ENCODE peak calls at places on chromosome 16, in six cellular contexts. One of them, this sample, is unnamed.

GRCh38 chr16:59635674-59636073 is 901.6 kb upstream of the GOT2 start:
- DNase-seq in brain microvascular endothelial cell: peak
- DNase-seq in neural progenitor cell: no peak
- DNase-seq in transverse colon: no peak
- DNase-seq in epithelial cell of esophagus: peak
- DNase-seq in AG10803: peak
- DNase-seq in this sample: peak

GRCh38 chr16:88764913-88765349 is 20.1 kb downstream of the PIEZO1 start:
- DNase-seq in brain microvascular endothelial cell: peak
- DNase-seq in neural progenitor cell: no peak
- DNase-seq in transverse colon: no peak
- DNase-seq in epithelial cell of esophagus: peak
- DNase-seq in AG10803: no peak
- DNase-seq in this sample: no peak

GRCh38 chr16:9258423-9259051 is 167.1 kb downstream of the HAPSTR1 start:
- DNase-seq in brain microvascular endothelial cell: peak
- DNase-seq in neural progenitor cell: peak
- DNase-seq in transverse colon: peak
- DNase-seq in epithelial cell of esophagus: peak
- DNase-seq in AG10803: no peak
- DNase-seq in this sample: no peak

GRCh38 chr16:86363836-86364618 is 146.3 kb upstream of the FOXF1 start:
- DNase-seq in brain microvascular endothelial cell: no peak
- DNase-seq in neural progenitor cell: no peak
- DNase-seq in transverse colon: peak
- DNase-seq in epithelial cell of esophagus: no peak
- DNase-seq in AG10803: no peak
- DNase-seq in this sample: no peak

GRCh38 chr16:51526622-51527021 is 375.6 kb upstream of the SALL1 start:
- DNase-seq in brain microvascular endothelial cell: no peak
- DNase-seq in neural progenitor cell: no peak
- DNase-seq in transverse colon: no peak
- DNase-seq in epithelial cell of esophagus: no peak
- DNase-seq in AG10803: no peak
- DNase-seq in this sample: no peak

GRCh38 chr16:84773312-84773711 is 46.5 kb upstream of the CRISPLD2 start:
- DNase-seq in brain microvascular endothelial cell: no peak
- DNase-seq in neural progenitor cell: no peak
- DNase-seq in transverse colon: no peak
- DNase-seq in epithelial cell of esophagus: no peak
- DNase-seq in AG10803: no peak
- DNase-seq in this sample: no peak

GRCh38 chr16:648071-648785 is 937 bp upstream of the WDR90 start:
- DNase-seq in brain microvascular endothelial cell: no peak
- DNase-seq in neural progenitor cell: peak
- DNase-seq in transverse colon: peak
- DNase-seq in epithelial cell of esophagus: peak
- DNase-seq in AG10803: peak
- DNase-seq in this sample: no peak

GRCh38 chr16:9602201-9602600 is 510.8 kb downstream of the HAPSTR1 start:
- DNase-seq in brain microvascular endothelial cell: no peak
- DNase-seq in neural progenitor cell: no peak
- DNase-seq in transverse colon: no peak
- DNase-seq in epithelial cell of esophagus: no peak
- DNase-seq in AG10803: no peak
- DNase-seq in this sample: no peak

GRCh38 chr16:10126686-10127085 is 55.5 kb downstream of the GRIN2A start:
- DNase-seq in brain microvascular endothelial cell: peak
- DNase-seq in neural progenitor cell: no peak
- DNase-seq in transverse colon: no peak
- DNase-seq in epithelial cell of esophagus: no peak
- DNase-seq in AG10803: peak
- DNase-seq in this sample: peak

GRCh38 chr16:66701516-66701915 is 5.0 kb upstream of the CMTM4 start:
- DNase-seq in brain microvascular endothelial cell: no peak
- DNase-seq in neural progenitor cell: no peak
- DNase-seq in transverse colon: no peak
- DNase-seq in epithelial cell of esophagus: peak
- DNase-seq in AG10803: no peak
- DNase-seq in this sample: no peak

GRCh38 chr16:67187175-67187900 is 2.6 kb downstream of the EXOC3L1 start:
- DNase-seq in brain microvascular endothelial cell: no peak
- DNase-seq in neural progenitor cell: no peak
- DNase-seq in transverse colon: no peak
- DNase-seq in epithelial cell of esophagus: no peak
- DNase-seq in AG10803: no peak
- DNase-seq in this sample: no peak

GRCh38 chr16:70661918-70662641 is 15.7 kb downstream of the IL34 start:
- DNase-seq in brain microvascular endothelial cell: peak
- DNase-seq in neural progenitor cell: no peak
- DNase-seq in transverse colon: no peak
- DNase-seq in epithelial cell of esophagus: no peak
- DNase-seq in AG10803: no peak
- DNase-seq in this sample: peak

GRCh38 chr16:51048544-51048943 is 102.5 kb downstream of the SALL1 start:
- DNase-seq in brain microvascular endothelial cell: no peak
- DNase-seq in neural progenitor cell: no peak
- DNase-seq in transverse colon: no peak
- DNase-seq in epithelial cell of esophagus: peak
- DNase-seq in AG10803: peak
- DNase-seq in this sample: no peak

GRCh38 chr16:49281843-49282642 is 405 bp upstream of the CBLN1 start:
- DNase-seq in brain microvascular endothelial cell: peak
- DNase-seq in neural progenitor cell: peak
- DNase-seq in transverse colon: peak
- DNase-seq in epithelial cell of esophagus: peak
- DNase-seq in AG10803: peak
- DNase-seq in this sample: peak

GRCh38 chr16:75311383-75311938 is 60.0 kb upstream of the BCAR1 start:
- DNase-seq in brain microvascular endothelial cell: no peak
- DNase-seq in neural progenitor cell: no peak
- DNase-seq in transverse colon: no peak
- DNase-seq in epithelial cell of esophagus: no peak
- DNase-seq in AG10803: peak
- DNase-seq in this sample: no peak

GRCh38 chr16:47713225-47713595 is 252.1 kb downstream of the PHKB start:
- DNase-seq in brain microvascular endothelial cell: peak
- DNase-seq in neural progenitor cell: no peak
- DNase-seq in transverse colon: no peak
- DNase-seq in epithelial cell of esophagus: peak
- DNase-seq in AG10803: peak
- DNase-seq in this sample: peak

GRCh38 chr16:89701425-89702406 is at the start of gene SPATA2L:
- DNase-seq in brain microvascular endothelial cell: peak
- DNase-seq in neural progenitor cell: peak
- DNase-seq in transverse colon: peak
- DNase-seq in epithelial cell of esophagus: peak
- DNase-seq in AG10803: peak
- DNase-seq in this sample: peak

GRCh38 chr16:87188104-87188503 is 129.1 kb downstream of the C16orf95 start:
- DNase-seq in brain microvascular endothelial cell: no peak
- DNase-seq in neural progenitor cell: no peak
- DNase-seq in transverse colon: no peak
- DNase-seq in epithelial cell of esophagus: no peak
- DNase-seq in AG10803: no peak
- DNase-seq in this sample: no peak

GRCh38 chr16:88864521-88864920 is 1.9 kb downstream of the PABPN1L start:
- DNase-seq in brain microvascular endothelial cell: no peak
- DNase-seq in neural progenitor cell: no peak
- DNase-seq in transverse colon: no peak
- DNase-seq in epithelial cell of esophagus: no peak
- DNase-seq in AG10803: no peak
- DNase-seq in this sample: no peak

GRCh38 chr16:81626181-81626674 is 152.9 kb upstream of the PLCG2 start:
- DNase-seq in brain microvascular endothelial cell: no peak
- DNase-seq in neural progenitor cell: no peak
- DNase-seq in transverse colon: no peak
- DNase-seq in epithelial cell of esophagus: peak
- DNase-seq in AG10803: peak
- DNase-seq in this sample: peak

GRCh38 chr16:785563-786535 is 2.3 kb downstream of the RPUSD1 start:
- DNase-seq in brain microvascular endothelial cell: peak
- DNase-seq in neural progenitor cell: peak
- DNase-seq in transverse colon: peak
- DNase-seq in epithelial cell of esophagus: peak
- DNase-seq in AG10803: peak
- DNase-seq in this sample: peak

GRCh38 chr16:77288222-77288621 is 89.0 kb downstream of the SYCE1L start:
- DNase-seq in brain microvascular endothelial cell: peak
- DNase-seq in neural progenitor cell: no peak
- DNase-seq in transverse colon: no peak
- DNase-seq in epithelial cell of esophagus: peak
- DNase-seq in AG10803: peak
- DNase-seq in this sample: peak

GRCh38 chr16:6105115-6105514 is 1007.5 kb upstream of the EEF2KMT start:
- DNase-seq in brain microvascular endothelial cell: no peak
- DNase-seq in neural progenitor cell: no peak
- DNase-seq in transverse colon: no peak
- DNase-seq in epithelial cell of esophagus: peak
- DNase-seq in AG10803: no peak
- DNase-seq in this sample: no peak

GRCh38 chr16:12775689-12776236 is 27.9 kb downstream of the CPPED1 start:
- DNase-seq in brain microvascular endothelial cell: no peak
- DNase-seq in neural progenitor cell: no peak
- DNase-seq in transverse colon: no peak
- DNase-seq in epithelial cell of esophagus: no peak
- DNase-seq in AG10803: no peak
- DNase-seq in this sample: no peak

GRCh38 chr16:86755571-86756006 is 177.2 kb downstream of the FOXL1 start:
- DNase-seq in brain microvascular endothelial cell: no peak
- DNase-seq in neural progenitor cell: no peak
- DNase-seq in transverse colon: no peak
- DNase-seq in epithelial cell of esophagus: no peak
- DNase-seq in AG10803: no peak
- DNase-seq in this sample: no peak

GRCh38 chr16:58338205-58338604 is 43.4 kb upstream of the PRSS54 start:
- DNase-seq in brain microvascular endothelial cell: no peak
- DNase-seq in neural progenitor cell: no peak
- DNase-seq in transverse colon: no peak
- DNase-seq in epithelial cell of esophagus: no peak
- DNase-seq in AG10803: no peak
- DNase-seq in this sample: no peak

GRCh38 chr16:71885261-71885650 is 1.3 kb upstream of the ZNF821 start:
- DNase-seq in brain microvascular endothelial cell: no peak
- DNase-seq in neural progenitor cell: no peak
- DNase-seq in transverse colon: no peak
- DNase-seq in epithelial cell of esophagus: peak
- DNase-seq in AG10803: no peak
- DNase-seq in this sample: no peak

GRCh38 chr16:47136101-47136820 is 7.5 kb downstream of the NETO2 start:
- DNase-seq in brain microvascular endothelial cell: peak
- DNase-seq in neural progenitor cell: no peak
- DNase-seq in transverse colon: no peak
- DNase-seq in epithelial cell of esophagus: peak
- DNase-seq in AG10803: no peak
- DNase-seq in this sample: no peak

GRCh38 chr16:20868890-20869289 is 31.3 kb downstream of the DCUN1D3 start:
- DNase-seq in brain microvascular endothelial cell: no peak
- DNase-seq in neural progenitor cell: peak
- DNase-seq in transverse colon: peak
- DNase-seq in epithelial cell of esophagus: peak
- DNase-seq in AG10803: peak
- DNase-seq in this sample: peak

GRCh38 chr16:47732122-47732805 is 271.1 kb downstream of the PHKB start:
- DNase-seq in brain microvascular endothelial cell: peak
- DNase-seq in neural progenitor cell: no peak
- DNase-seq in transverse colon: no peak
- DNase-seq in epithelial cell of esophagus: peak
- DNase-seq in AG10803: peak
- DNase-seq in this sample: peak

GRCh38 chr16:12097523-12098428 is 121.2 kb downstream of the SNX29 start:
- DNase-seq in brain microvascular endothelial cell: no peak
- DNase-seq in neural progenitor cell: peak
- DNase-seq in transverse colon: peak
- DNase-seq in epithelial cell of esophagus: peak
- DNase-seq in AG10803: peak
- DNase-seq in this sample: peak

GRCh38 chr16:52861614-52862022 is 191.1 kb downstream of the CHD9NB start:
- DNase-seq in brain microvascular endothelial cell: peak
- DNase-seq in neural progenitor cell: peak
- DNase-seq in transverse colon: peak
- DNase-seq in epithelial cell of esophagus: peak
- DNase-seq in AG10803: no peak
- DNase-seq in this sample: no peak
- TF ChIP-seq CTCF in brain microvascular endothelial cell: peak
- TF ChIP-seq CTCF in neural progenitor cell: peak
- TF ChIP-seq CTCF in transverse colon: peak
- TF ChIP-seq CTCF in epithelial cell of esophagus: peak
- TF ChIP-seq CTCF in AG10803: no peak
- TF ChIP-seq CTCF in this sample: no peak

GRCh38 chr16:15856901-15857778 is at the start of gene MYH11:
- DNase-seq in brain microvascular endothelial cell: no peak
- DNase-seq in neural progenitor cell: peak
- DNase-seq in transverse colon: peak
- DNase-seq in epithelial cell of esophagus: peak
- DNase-seq in AG10803: no peak
- DNase-seq in this sample: peak

GRCh38 chr16:15854906-15855703 is 1.7 kb downstream of the MYH11 start:
- DNase-seq in brain microvascular endothelial cell: no peak
- DNase-seq in neural progenitor cell: no peak
- DNase-seq in transverse colon: peak
- DNase-seq in epithelial cell of esophagus: no peak
- DNase-seq in AG10803: no peak
- DNase-seq in this sample: no peak

GRCh38 chr16:15856217-15856616 is 611 bp downstream of the MYH11 start:
- DNase-seq in brain microvascular endothelial cell: no peak
- DNase-seq in neural progenitor cell: no peak
- DNase-seq in transverse colon: no peak
- DNase-seq in epithelial cell of esophagus: no peak
- DNase-seq in AG10803: no peak
- DNase-seq in this sample: no peak

GRCh38 chr16:15854061-15854460 is 2.8 kb downstream of the MYH11 start:
- DNase-seq in brain microvascular endothelial cell: no peak
- DNase-seq in neural progenitor cell: no peak
- DNase-seq in transverse colon: no peak
- DNase-seq in epithelial cell of esophagus: no peak
- DNase-seq in AG10803: no peak
- DNase-seq in this sample: no peak

GRCh38 chr16:15855704-15856003 is 1.2 kb downstream of the MYH11 start:
- DNase-seq in brain microvascular endothelial cell: no peak
- DNase-seq in neural progenitor cell: no peak
- DNase-seq in transverse colon: no peak
- DNase-seq in epithelial cell of esophagus: no peak
- DNase-seq in AG10803: no peak
- DNase-seq in this sample: no peak
- H3K4me3 ChIP-seq in brain microvascular endothelial cell: no peak
- H3K4me3 ChIP-seq in neural progenitor cell: no peak
- H3K4me3 ChIP-seq in transverse colon: peak
- H3K4me3 ChIP-seq in epithelial cell of esophagus: no peak
- H3K4me3 ChIP-seq in AG10803: no peak
- H3K4me3 ChIP-seq in this sample: no peak

GRCh38 chr16:4588961-4589360 is 25.7 kb downstream of the UBALD1 start:
- DNase-seq in brain microvascular endothelial cell: no peak
- DNase-seq in neural progenitor cell: no peak
- DNase-seq in transverse colon: no peak
- DNase-seq in epithelial cell of esophagus: no peak
- DNase-seq in AG10803: no peak
- DNase-seq in this sample: no peak
- TF ChIP-seq CTCF in brain microvascular endothelial cell: no peak
- TF ChIP-seq CTCF in neural progenitor cell: no peak
- TF ChIP-seq CTCF in transverse colon: no peak
- TF ChIP-seq CTCF in epithelial cell of esophagus: no peak
- TF ChIP-seq CTCF in AG10803: no peak
- TF ChIP-seq CTCF in this sample: no peak

GRCh38 chr16:68234188-68235104 is 1.5 kb downstream of the ESRP2 start:
- DNase-seq in brain microvascular endothelial cell: no peak
- DNase-seq in neural progenitor cell: no peak
- DNase-seq in transverse colon: peak
- DNase-seq in epithelial cell of esophagus: peak
- DNase-seq in AG10803: no peak
- DNase-seq in this sample: no peak
- H3K4me3 ChIP-seq in brain microvascular endothelial cell: no peak
- H3K4me3 ChIP-seq in neural progenitor cell: peak
- H3K4me3 ChIP-seq in transverse colon: peak
- H3K4me3 ChIP-seq in epithelial cell of esophagus: peak
- H3K4me3 ChIP-seq in AG10803: no peak
- H3K4me3 ChIP-seq in this sample: no peak

This sample was measured in foreskin fibroblast.